ENCODE peak calls at places on chromosomes 7 and 10, in seven cellular contexts. D is right lobe of liver; Q is mammary epithelial cell; C is IMR-90; L is endodermal cell; P is CD8-positive, alpha-beta T cell; V is kidney. W is an unnamed sample.

GRCh38 chr10:45373003-45373782 is 823 bp upstream of the ALOX5 start:
- DNase-seq in D (no peak), Q (no peak), C (no peak), L (no peak), P (no peak), V (peak; percentile 80), W (peak; percentile 62)

GRCh38 chr10:114771157-114771556 is 50.4 kb upstream of the FHIP2A start:
- DNase-seq in D (no peak), Q (no peak), C (no peak), L (no peak), P (no peak), V (no peak), W (no peak)

GRCh38 chr10:60937784-60938654 is 6.0 kb downstream of the RHOBTB1 start:
- DNase-seq in D (no peak), Q (no peak), C (peak; percentile 76), L (no peak), P (no peak), V (no peak), W (no peak)

GRCh38 chr10:99531026-99531695 is 1.6 kb upstream of the NKX2-3 start:
- DNase-seq in D (no peak), Q (no peak), C (no peak), L (peak; percentile 73), P (no peak), V (no peak), W (no peak)

GRCh38 chr10:65949543-65949942 is 976.3 kb upstream of the LRRTM3 start:
- DNase-seq in D (no peak), Q (no peak), C (no peak), L (no peak), P (no peak), V (no peak), W (no peak)

GRCh38 chr7:17680026-17680425 is 260.3 kb downstream of the SNX13 start:
- DNase-seq in D (no peak), Q (peak; percentile 96), C (peak; percentile 83), L (peak; percentile 72), P (no peak), V (peak; percentile 66), W (peak; percentile 52)

GRCh38 chr7:159064121-159064815 is 80.4 kb downstream of the VIPR2 start:
- DNase-seq in D (no peak), Q (no peak), C (no peak), L (no peak), P (no peak), V (no peak), W (no peak)

GRCh38 chr10:5534051-5534821 is 9.5 kb downstream of the CALML3 start:
- DNase-seq in D (no peak), Q (peak; percentile 97), C (no peak), L (peak; percentile 27), P (no peak), V (peak; percentile 33), W (peak; percentile 40)

GRCh38 chr7:45659496-45660139 is 85.5 kb downstream of the ADCY1 start:
- DNase-seq in D (no peak), Q (no peak), C (no peak), L (no peak), P (peak; percentile 42), V (no peak), W (no peak)

GRCh38 chr10:104309980-104310978 is 28.0 kb downstream of the ITPRIP start:
- DNase-seq in D (peak; percentile 75), Q (peak; percentile 59), C (peak; percentile 90), L (no peak), P (no peak), V (peak; percentile 86), W (no peak)

GRCh38 chr10:129288940-129289468 is 178.0 kb upstream of the MGMT start:
- DNase-seq in D (no peak), Q (no peak), C (no peak), L (no peak), P (no peak), V (no peak), W (no peak)

GRCh38 chr7:21243265-21243664 is 184.6 kb upstream of the SP4 start:
- DNase-seq in D (no peak), Q (no peak), C (no peak), L (peak; percentile 50), P (no peak), V (no peak), W (no peak)

GRCh38 chr7:43873300-43873699 is 4.0 kb upstream of the MRPS24 start:
- DNase-seq in D (no peak), Q (peak; percentile 87), C (peak; percentile 87), L (no peak), P (no peak), V (no peak), W (no peak)

GRCh38 chr7:29285451-29285807 is 90.9 kb downstream of the CHN2 start:
- DNase-seq in D (no peak), Q (peak; percentile 97), C (peak; percentile 37), L (no peak), P (peak; percentile 58), V (no peak), W (no peak)

GRCh38 chr10:89302628-89303027 is 782 bp downstream of the IFIT2 start:
- DNase-seq in D (no peak), Q (peak; percentile 16), C (no peak), L (no peak), P (no peak), V (no peak), W (no peak)

GRCh38 chr7:122715183-122715582 is 12.5 kb upstream of the RNF148 start:
- DNase-seq in D (no peak), Q (no peak), C (no peak), L (no peak), P (no peak), V (no peak), W (no peak)

GRCh38 chr10:129467346-129468119 is 492 bp downstream of the MGMT start:
- DNase-seq in D (peak; percentile 64), Q (peak; percentile 8), C (peak; percentile 4), L (no peak), P (peak; percentile 50), V (no peak), W (peak; percentile 63)

GRCh38 chr7:99499713-99500636 is at the start of gene ZNF394:
- DNase-seq in D (peak; percentile 94), Q (peak; percentile 88), C (peak; percentile 93), L (peak; percentile 97), P (peak; percentile 91), V (peak; percentile 96), W (peak; percentile 96)

GRCh38 chr7:99500637-99501009 is 542 bp upstream of the ZNF394 start:
- DNase-seq in D (peak; percentile 30), Q (no peak), C (no peak), L (no peak), P (no peak), V (no peak), W (no peak)

GRCh38 chr7:99504281-99504602 is 220 bp upstream of the ZKSCAN5 start:
- DNase-seq in D (no peak), Q (no peak), C (no peak), L (peak; percentile 100), P (no peak), V (no peak), W (no peak)

GRCh38 chr7:99505324-99505662 is 831 bp downstream of the ZKSCAN5 start:
- DNase-seq in D (no peak), Q (no peak), C (no peak), L (no peak), P (no peak), V (no peak), W (no peak)

GRCh38 chr7:99504603-99505323 is at the start of gene ZKSCAN5:
- DNase-seq in D (peak; percentile 99), Q (peak; percentile 96), C (peak; percentile 96), L (peak; percentile 99), P (peak; percentile 99), V (peak; percentile 99), W (peak; percentile 99)
- TF ChIP-seq CTCF in D (no peak), Q (no peak), C (peak; percentile 11), L (no peak), P (no peak), V (peak; percentile 7), W (no peak)

GRCh38 chr10:71265618-71266146 is 53.3 kb downstream of the UNC5B start:
- DNase-seq in D (no peak), Q (no peak), C (no peak), L (no peak), P (no peak), V (no peak), W (no peak)
- H3K4me1 ChIP-seq in D (no peaks in the 10 kb centered on the region), Q (peaks cover 8% of the 10 kb centered on the region), C (peaks cover 30% of the 10 kb centered on the region), L (peaks cover 16% of the 10 kb centered on the region), P (no peaks in the 10 kb centered on the region), V (peaks cover 22% of the 10 kb centered on the region), W (peaks cover 11% of the 10 kb centered on the region)

DNA sequence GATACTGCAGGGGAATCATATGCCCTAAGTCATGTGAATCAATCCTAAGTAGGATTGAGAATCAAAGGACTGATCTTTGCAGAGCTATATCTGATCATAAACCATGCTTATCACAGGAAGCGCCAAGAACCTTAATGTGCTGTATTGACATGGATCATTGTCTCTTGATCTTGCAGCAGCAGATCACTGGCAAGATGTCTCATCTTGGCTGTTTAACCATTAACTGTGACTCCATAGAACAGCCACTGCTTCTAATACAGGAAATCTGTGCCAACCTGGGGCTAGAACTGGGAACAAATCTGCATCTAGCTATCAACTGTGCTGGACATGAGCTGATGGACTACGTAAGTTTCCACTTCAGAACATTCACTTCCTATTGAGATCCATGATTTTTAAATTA is 21.6 kb downstream of the ENO4 start:
- DNase-seq in D (no peak), Q (no peak), C (no peak), L (no peak), P (no peak), V (no peak), W (no peak)
- H3K9me3 ChIP-seq in D (no peaks in the 10 kb centered on the region), Q (no peaks in the 10 kb centered on the region), C (no peaks in the 10 kb centered on the region), L (peaks cover 6% of the 10 kb centered on the region), P (no peaks in the 10 kb centered on the region), V (no peaks in the 10 kb centered on the region), W (no peaks in the 10 kb centered on the region)

GRCh38 chr10:124865676-124866075 is 64.1 kb downstream of the ABRAXAS2 start:
- DNase-seq in D (no peak), Q (no peak), C (no peak), L (no peak), P (no peak), V (no peak), W (no peak)

GRCh38 chr10:124864421-124865193 is 63.0 kb downstream of the ABRAXAS2 start:
- DNase-seq in D (peak; percentile 95), Q (peak; percentile 28), C (no peak), L (no peak), P (no peak), V (peak; percentile 85), W (peak; percentile 81)

GRCh38 chr10:124869941-124870340 is 68.3 kb downstream of the ABRAXAS2 start:
- DNase-seq in D (no peak), Q (no peak), C (no peak), L (no peak), P (no peak), V (no peak), W (peak; percentile 29)

GRCh38 chr10:124866812-124867211 is 65.2 kb downstream of the ABRAXAS2 start:
- DNase-seq in D (peak; percentile 80), Q (no peak), C (no peak), L (no peak), P (no peak), V (no peak), W (no peak)

DNA sequence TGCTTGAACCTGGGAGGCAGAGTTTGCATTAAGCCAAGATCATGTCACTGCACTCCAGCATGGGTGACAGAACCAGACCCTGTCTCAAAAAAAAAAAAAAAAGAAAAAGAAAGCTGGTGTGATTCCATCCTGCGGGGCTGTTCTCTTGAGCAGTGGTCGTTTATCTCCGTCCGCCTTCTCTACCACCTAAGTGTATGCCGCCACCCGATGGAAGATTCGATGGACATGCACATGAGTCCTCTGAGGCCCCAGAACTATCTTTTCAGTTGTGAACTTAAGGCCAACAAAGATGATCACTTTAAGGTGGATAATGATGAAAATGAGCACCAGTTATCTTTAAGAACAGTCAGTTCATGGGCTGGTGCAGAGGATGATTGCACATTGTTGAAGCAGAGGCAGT is 65.7 kb downstream of the ABRAXAS2 start:
- DNase-seq in D (no peak), Q (no peak), C (no peak), L (no peak), P (no peak), V (no peak), W (no peak)
- TF ChIP-seq CTCF in D (no peak), Q (no peak), C (no peak), L (peak; percentile 36), P (no peak), V (no peak), W (no peak)

W was measured in lower lobe of right lung.